ENCODE peak calls at places on chromosomes 11 and 22, in nine cellular contexts. V is GM23338, K is ovary, J is prostate gland, W is osteoblast, F is Peyer's patch, Z is epithelial cell of esophagus, O is GM12865, H is astrocyte of the spinal cord. T is an unnamed sample.

GRCh38 chr22:25627271-25627848 is 62.9 kb downstream of the GRK3 start:
- DNase-seq in J (no peak), H (peak), Z (peak), V (no peak), K (no peak), F (no peak), W (no peak), O (no peak), T (no peak)

GRCh38 chr11:29432719-29433325 is 584.0 kb downstream of the KCNA4 start:
- DNase-seq in W (peak), H (peak), Z (peak), J (no peak), F (no peak), K (no peak), V (peak), O (peak), T (no peak)

GRCh38 chr11:109309153-109309552 is 112.8 kb upstream of the C11orf87 start:
- DNase-seq in W (no peak), K (no peak), F (no peak), V (no peak), O (no peak), H (peak), J (no peak), Z (no peak), T (no peak)

GRCh38 chr11:35144103-35144741 is 5.3 kb downstream of the CD44 start:
- DNase-seq in Z (peak), O (peak), H (peak), F (peak), J (peak), K (no peak), W (peak), V (no peak), T (no peak)

GRCh38 chr11:122108192-122108799 is 7.7 kb downstream of the BLID start:
- DNase-seq in H (peak), Z (peak), J (no peak), K (no peak), F (no peak), O (peak), V (peak), W (no peak), T (no peak)

GRCh38 chr11:133347988-133348387 is 184.3 kb downstream of the OPCML start:
- DNase-seq in H (peak), Z (peak), V (no peak), K (no peak), O (no peak), F (no peak), J (no peak), W (no peak), T (no peak)

GRCh38 chr11:104968365-104968855 is at the start of gene CASP4:
- DNase-seq in K (no peak), Z (peak), J (peak), O (peak), H (peak), W (no peak), F (no peak), V (no peak), T (no peak)

GRCh38 chr22:45972091-45972867 is 4.7 kb downstream of the WNT7B start:
- DNase-seq in W (peak), O (no peak), K (no peak), J (peak), V (peak), F (no peak), Z (peak), H (peak), T (no peak)

GRCh38 chr11:65116370-65117205 is 913 bp downstream of the ZNHIT2 start:
- DNase-seq in F (peak), W (peak), Z (peak), J (no peak), K (peak), H (peak), O (peak), V (peak), T (peak)

GRCh38 chr11:71255323-71255722 is 2.9 kb upstream of the SHANK2 start:
- DNase-seq in H (no peak), K (no peak), J (no peak), Z (peak), W (no peak), O (no peak), F (no peak), V (peak), T (no peak)

GRCh38 chr22:47775686-47776085 is 1013.2 kb downstream of the TBC1D22A start:
- DNase-seq in W (no peak), J (no peak), H (no peak), K (no peak), V (no peak), O (no peak), Z (peak), F (no peak), T (no peak)

GRCh38 chr11:1844221-1845094 is 5.7 kb downstream of the TNNI2 start:
- DNase-seq in Z (peak), H (peak), J (no peak), V (no peak), K (no peak), F (peak), O (no peak), W (no peak), T (no peak)

GRCh38 chr11:38345286-38345685 is 1747.2 kb upstream of the RAG2 start:
- DNase-seq in F (no peak), J (no peak), H (peak), Z (peak), W (no peak), V (no peak), K (no peak), O (no peak), T (no peak)

GRCh38 chr11:6328321-6328720 is 8.0 kb upstream of the CAVIN3 start:
- DNase-seq in V (peak), H (no peak), F (no peak), K (no peak), J (no peak), O (no peak), W (no peak), Z (no peak), T (no peak)

GRCh38 chr11:74627381-74627780 is 35.0 kb downstream of the POLD3 start:
- DNase-seq in K (no peak), F (no peak), O (peak), Z (no peak), H (no peak), V (no peak), J (no peak), W (no peak), T (no peak)

GRCh38 chr11:92451081-92451480 is 226.5 kb downstream of the FAT3 start:
- DNase-seq in H (no peak), O (no peak), K (no peak), W (no peak), F (no peak), Z (no peak), J (no peak), V (no peak), T (no peak)

GRCh38 chr22:32661296-32661695 is 140.2 kb upstream of the TIMP3 start:
- DNase-seq in Z (peak), V (no peak), W (peak), J (no peak), K (no peak), H (peak), O (no peak), F (no peak), T (no peak)

GRCh38 chr11:118673361-118674093 is 5.9 kb downstream of the TREH start:
- DNase-seq in W (no peak), Z (no peak), O (no peak), K (no peak), V (no peak), H (no peak), J (no peak), F (no peak), T (no peak)

GRCh38 chr11:911031-911889 is 650 bp upstream of the CHID1 start:
- DNase-seq in W (peak), K (no peak), J (no peak), F (no peak), O (peak), V (peak), Z (peak), H (peak), T (no peak)

GRCh38 chr11:35261197-35261596 is 122.2 kb downstream of the CD44 start:
- DNase-seq in Z (no peak), W (no peak), F (no peak), K (no peak), J (no peak), H (no peak), V (no peak), O (no peak), T (no peak)

GRCh38 chr22:25840162-25840561 is 98.2 kb downstream of the MYO18B start:
- DNase-seq in Z (no peak), K (no peak), F (no peak), V (no peak), J (no peak), O (no peak), W (no peak), H (no peak), T (no peak)

GRCh38 chr11:270451-271208 is 7.6 kb upstream of the NLRP6 start:
- DNase-seq in K (no peak), Z (no peak), V (no peak), W (peak), F (peak), H (no peak), O (no peak), J (no peak), T (no peak)

GRCh38 chr11:67507242-67507890 is 596 bp downstream of the CDK2AP2 start:
- DNase-seq in J (peak), W (peak), F (no peak), H (no peak), K (peak), O (peak), Z (peak), V (peak), T (no peak)

GRCh38 chr11:7592706-7593105 is 78.9 kb downstream of the PPFIBP2 start:
- DNase-seq in O (peak), Z (peak), H (no peak), W (no peak), K (no peak), V (no peak), J (peak), F (no peak), T (no peak)

GRCh38 chr11:15327786-15328231 is 213.1 kb downstream of the INSC start:
- DNase-seq in K (peak), W (no peak), V (peak), O (peak), J (peak), Z (peak), F (peak), H (peak), T (peak)

GRCh38 chr11:45238724-45239123 is 47.4 kb downstream of the SYT13 start:
- DNase-seq in W (peak), H (peak), K (no peak), V (no peak), F (no peak), J (no peak), Z (peak), O (no peak), T (no peak)

GRCh38 chr11:114317738-114318137 is 21.5 kb downstream of the NNMT start:
- DNase-seq in K (peak), F (no peak), W (peak), J (no peak), H (peak), V (peak), Z (peak), O (no peak), T (no peak)

GRCh38 chr11:27201454-27202302 is 161.1 kb downstream of the BBOX1 start:
- DNase-seq in Z (peak), K (peak), W (no peak), H (peak), J (peak), V (peak), O (no peak), F (peak), T (no peak)

GRCh38 chr11:74472030-74472429 is 4.7 kb upstream of the KCNE3 start:
- DNase-seq in J (no peak), K (no peak), O (no peak), Z (peak), W (no peak), V (no peak), H (no peak), F (no peak), T (no peak)

GRCh38 chr11:96648991-96649390 is 259.2 kb downstream of the JRKL start:
- DNase-seq in K (no peak), H (no peak), W (no peak), O (no peak), F (no peak), Z (no peak), J (no peak), V (no peak), T (no peak)

GRCh38 chr11:125663910-125664309 is 16.7 kb downstream of the ACRV1 start:
- DNase-seq in Z (no peak), K (no peak), V (no peak), H (no peak), O (no peak), J (no peak), W (no peak), F (no peak), T (no peak)

GRCh38 chr22:29309332-29310064 is 3.0 kb downstream of the GAS2L1 start:
- DNase-seq in V (no peak), J (no peak), H (peak), O (no peak), W (peak), K (peak), Z (no peak), F (peak), T (no peak)

GRCh38 chr22:29307658-29308147 is 1.3 kb downstream of the GAS2L1 start:
- DNase-seq in W (peak), O (no peak), V (no peak), Z (no peak), J (no peak), K (no peak), F (no peak), H (no peak), T (no peak)

GRCh38 chr22:29306830-29307657 is 594 bp downstream of the GAS2L1 start:
- DNase-seq in H (peak), F (peak), W (peak), O (no peak), Z (peak), K (peak), V (peak), J (peak), T (peak)

GRCh38 chr22:29308791-29309262 is 2.4 kb downstream of the GAS2L1 start:
- DNase-seq in O (peak), H (peak), J (no peak), Z (peak), W (peak), K (peak), V (peak), F (no peak), T (no peak)

GRCh38 chr22:29308148-29308790 is 1.8 kb downstream of the GAS2L1 start:
- DNase-seq in Z (peak), O (no peak), V (no peak), J (no peak), F (no peak), W (peak), K (peak), H (no peak), T (no peak)
- H3K4me3 ChIP-seq in Z (peak), O (no peak), V (no peak), J (peak), F (no peak), W (peak), K (peak), H (peak), T (peak)

GRCh38 chr11:61880454-61880853 is 10.9 kb downstream of the FADS3 start:
- DNase-seq in O (no peak), H (no peak), W (no peak), Z (no peak), F (no peak), J (no peak), K (no peak), V (no peak), T (no peak)
- H3K4me3 ChIP-seq in O (peak), H (no peak), W (no peak), Z (no peak), F (peak), J (no peak), K (no peak), V (no peak), T (no peak)

GRCh38 chr11:33618363-33618735 is 82.3 kb downstream of the C11orf91 start:
- DNase-seq in Z (no peak), O (no peak), W (no peak), V (no peak), K (no peak), J (no peak), H (no peak), F (no peak), T (no peak)

GRCh38 chr11:33618956-33619355 is 81.7 kb downstream of the C11orf91 start:
- DNase-seq in O (no peak), V (no peak), H (no peak), J (no peak), F (no peak), Z (no peak), K (no peak), W (no peak), T (no peak)

GRCh38 chr11:33615751-33616150 is 84.9 kb downstream of the C11orf91 start:
- DNase-seq in V (no peak), O (no peak), W (no peak), K (no peak), Z (peak), F (no peak), H (no peak), J (no peak), T (no peak)

GRCh38 chr11:33617672-33618362 is 82.8 kb downstream of the C11orf91 start:
- DNase-seq in H (peak), W (no peak), F (no peak), V (no peak), O (no peak), J (no peak), Z (peak), K (no peak), T (no peak)

GRCh38 chr11:33616552-33616951 is 84.1 kb downstream of the C11orf91 start:
- DNase-seq in W (peak), O (no peak), Z (peak), V (no peak), K (no peak), F (no peak), J (no peak), H (peak), T (no peak)
- H3K4me3 ChIP-seq in W (no peak), O (no peak), Z (no peak), V (no peak), K (no peak), F (no peak), J (no peak), H (no peak), T (no peak)

GRCh38 chr22:23858484-23858815 is 775 bp downstream of the SLC2A11 start:
- DNase-seq in J (no peak), F (no peak), K (no peak), Z (no peak), H (no peak), W (no peak), V (no peak), O (no peak), T (no peak)
- H3K4me3 ChIP-seq in J (peak), F (peak), K (peak), Z (peak), H (peak), W (peak), V (peak), O (peak), T (peak)

T was measured in dorsolateral prefrontal cortex.